ENCODE peak calls at places on chromosomes 12 and 14, in six cellular contexts. One of them, this sample, is unnamed.

GRCh38 chr14:95206534-95206933 is 49.2 kb upstream of the DICER1 start:
- DNase-seq in A549: no peak
- DNase-seq in IMR-90: no peak
- DNase-seq in body of pancreas: no peak
- DNase-seq in testis: no peak
- DNase-seq in esophagus muscularis mucosa: no peak
- DNase-seq in this sample: no peak

GRCh38 chr12:22787557-22787956 is 162.6 kb downstream of the ETNK1 start:
- DNase-seq in A549: no peak
- DNase-seq in IMR-90: peak; percentile 2
- DNase-seq in body of pancreas: no peak
- DNase-seq in testis: no peak
- DNase-seq in esophagus muscularis mucosa: no peak
- DNase-seq in this sample: no peak

GRCh38 chr14:101335061-101335661 is 226.1 kb upstream of the DIO3 start:
- DNase-seq in A549: no peak
- DNase-seq in IMR-90: no peak
- DNase-seq in body of pancreas: peak; percentile 17
- DNase-seq in testis: peak; percentile 67
- DNase-seq in esophagus muscularis mucosa: peak; percentile 91
- DNase-seq in this sample: no peak

GRCh38 chr14:99437706-99438105 is 43.0 kb downstream of the SETD3 start:
- DNase-seq in A549: no peak
- DNase-seq in IMR-90: no peak
- DNase-seq in body of pancreas: no peak
- DNase-seq in testis: no peak
- DNase-seq in esophagus muscularis mucosa: no peak
- DNase-seq in this sample: no peak

GRCh38 chr12:100789146-100789545 is 5.4 kb upstream of the ANO4 start:
- DNase-seq in A549: no peak
- DNase-seq in IMR-90: peak; percentile 67
- DNase-seq in body of pancreas: no peak
- DNase-seq in testis: no peak
- DNase-seq in esophagus muscularis mucosa: no peak
- DNase-seq in this sample: no peak

GRCh38 chr12:113808095-113808951 is 157.8 kb downstream of the RBM19 start:
- DNase-seq in A549: no peak
- DNase-seq in IMR-90: peak; percentile 22
- DNase-seq in body of pancreas: no peak
- DNase-seq in testis: no peak
- DNase-seq in esophagus muscularis mucosa: no peak
- DNase-seq in this sample: no peak

GRCh38 chr12:116863275-116863767 is 17.9 kb downstream of the HRK start:
- DNase-seq in A549: no peak
- DNase-seq in IMR-90: peak; percentile 75
- DNase-seq in body of pancreas: no peak
- DNase-seq in testis: peak; percentile 42
- DNase-seq in esophagus muscularis mucosa: no peak
- DNase-seq in this sample: peak; percentile 35

GRCh38 chr12:24746021-24746671 is 202.8 kb downstream of the BCAT1 start:
- DNase-seq in A549: no peak
- DNase-seq in IMR-90: no peak
- DNase-seq in body of pancreas: no peak
- DNase-seq in testis: no peak
- DNase-seq in esophagus muscularis mucosa: no peak
- DNase-seq in this sample: no peak

GRCh38 chr12:87930033-87930432 is 99.2 kb downstream of the C12orf50 start:
- DNase-seq in A549: no peak
- DNase-seq in IMR-90: peak; percentile 92
- DNase-seq in body of pancreas: no peak
- DNase-seq in testis: no peak
- DNase-seq in esophagus muscularis mucosa: no peak
- DNase-seq in this sample: no peak

GRCh38 chr14:55051426-55052258 is at the start of gene MAPK1IP1L:
- DNase-seq in A549: peak; percentile 90
- DNase-seq in IMR-90: peak; percentile 88
- DNase-seq in body of pancreas: peak; percentile 88
- DNase-seq in testis: peak; percentile 89
- DNase-seq in esophagus muscularis mucosa: peak; percentile 96
- DNase-seq in this sample: peak; percentile 96
- TF ChIP-seq POLR2A in A549: peak; percentile 92
- TF ChIP-seq POLR2A in IMR-90: peak; percentile 98
- TF ChIP-seq POLR2A in body of pancreas: peak; percentile 99
- TF ChIP-seq POLR2A in testis: peak; percentile 85
- TF ChIP-seq POLR2A in esophagus muscularis mucosa: peak; percentile 98
- TF ChIP-seq POLR2A in this sample: peak; percentile 100

DNA sequence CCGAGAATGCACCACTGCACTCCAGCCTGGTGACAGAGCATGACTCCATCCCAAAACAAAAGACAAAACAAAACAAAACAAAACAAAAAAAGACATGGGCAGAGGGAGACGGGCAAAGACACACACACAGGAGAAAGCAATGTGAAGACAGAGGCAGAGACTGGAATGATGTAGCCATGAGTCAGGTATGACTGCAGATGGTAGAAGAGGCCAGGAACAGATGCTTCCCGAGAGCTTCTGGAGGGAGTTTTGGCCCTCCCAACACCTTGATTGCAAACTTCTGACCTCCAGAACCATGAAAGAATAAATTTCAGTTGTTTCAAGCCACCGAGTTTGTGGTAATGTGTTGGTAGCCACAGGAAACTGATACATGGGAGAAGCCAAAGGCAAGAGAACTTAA is 27.1 kb downstream of the VWF start:
- DNase-seq in A549: no peak
- DNase-seq in IMR-90: peak; percentile 87
- DNase-seq in body of pancreas: no peak
- DNase-seq in testis: no peak
- DNase-seq in esophagus muscularis mucosa: no peak
- DNase-seq in this sample: no peak
- TF ChIP-seq POLR2A in A549: no peak
- TF ChIP-seq POLR2A in IMR-90: no peak
- TF ChIP-seq POLR2A in body of pancreas: no peak
- TF ChIP-seq POLR2A in testis: no peak
- TF ChIP-seq POLR2A in esophagus muscularis mucosa: no peak
- TF ChIP-seq POLR2A in this sample: no peak

GRCh38 chr12:128794661-128795529 is 28.9 kb downstream of the SLC15A4 start:
- DNase-seq in A549: no peak
- DNase-seq in IMR-90: no peak
- DNase-seq in body of pancreas: no peak
- DNase-seq in testis: no peak
- DNase-seq in esophagus muscularis mucosa: no peak
- DNase-seq in this sample: no peak
- TF ChIP-seq POLR2A in A549: no peak
- TF ChIP-seq POLR2A in IMR-90: no peak
- TF ChIP-seq POLR2A in body of pancreas: no peak
- TF ChIP-seq POLR2A in testis: no peak
- TF ChIP-seq POLR2A in esophagus muscularis mucosa: no peak
- TF ChIP-seq POLR2A in this sample: no peak

GRCh38 chr12:51923506-51924365 is 16.4 kb downstream of the ACVRL1 start:
- DNase-seq in A549: peak; percentile 49
- DNase-seq in IMR-90: no peak
- DNase-seq in body of pancreas: peak; percentile 39
- DNase-seq in testis: peak; percentile 53
- DNase-seq in esophagus muscularis mucosa: no peak
- DNase-seq in this sample: peak; percentile 65
- TF ChIP-seq POLR2A in A549: no peak
- TF ChIP-seq POLR2A in IMR-90: no peak
- TF ChIP-seq POLR2A in body of pancreas: no peak
- TF ChIP-seq POLR2A in testis: no peak
- TF ChIP-seq POLR2A in esophagus muscularis mucosa: no peak
- TF ChIP-seq POLR2A in this sample: no peak

GRCh38 chr12:76346798-76347420 is 1.3 kb downstream of the BBS10 start:
- DNase-seq in A549: no peak
- DNase-seq in IMR-90: peak; percentile 79
- DNase-seq in body of pancreas: peak; percentile 30
- DNase-seq in testis: peak; percentile 65
- DNase-seq in esophagus muscularis mucosa: no peak
- DNase-seq in this sample: peak; percentile 58

GRCh38 chr12:76345569-76345968 is 2.6 kb downstream of the BBS10 start:
- DNase-seq in A549: no peak
- DNase-seq in IMR-90: no peak
- DNase-seq in body of pancreas: no peak
- DNase-seq in testis: no peak
- DNase-seq in esophagus muscularis mucosa: no peak
- DNase-seq in this sample: no peak

GRCh38 chr12:76346236-76346635 is 2.0 kb downstream of the BBS10 start:
- DNase-seq in A549: no peak
- DNase-seq in IMR-90: peak; percentile 68
- DNase-seq in body of pancreas: no peak
- DNase-seq in testis: no peak
- DNase-seq in esophagus muscularis mucosa: no peak
- DNase-seq in this sample: no peak

DNA sequence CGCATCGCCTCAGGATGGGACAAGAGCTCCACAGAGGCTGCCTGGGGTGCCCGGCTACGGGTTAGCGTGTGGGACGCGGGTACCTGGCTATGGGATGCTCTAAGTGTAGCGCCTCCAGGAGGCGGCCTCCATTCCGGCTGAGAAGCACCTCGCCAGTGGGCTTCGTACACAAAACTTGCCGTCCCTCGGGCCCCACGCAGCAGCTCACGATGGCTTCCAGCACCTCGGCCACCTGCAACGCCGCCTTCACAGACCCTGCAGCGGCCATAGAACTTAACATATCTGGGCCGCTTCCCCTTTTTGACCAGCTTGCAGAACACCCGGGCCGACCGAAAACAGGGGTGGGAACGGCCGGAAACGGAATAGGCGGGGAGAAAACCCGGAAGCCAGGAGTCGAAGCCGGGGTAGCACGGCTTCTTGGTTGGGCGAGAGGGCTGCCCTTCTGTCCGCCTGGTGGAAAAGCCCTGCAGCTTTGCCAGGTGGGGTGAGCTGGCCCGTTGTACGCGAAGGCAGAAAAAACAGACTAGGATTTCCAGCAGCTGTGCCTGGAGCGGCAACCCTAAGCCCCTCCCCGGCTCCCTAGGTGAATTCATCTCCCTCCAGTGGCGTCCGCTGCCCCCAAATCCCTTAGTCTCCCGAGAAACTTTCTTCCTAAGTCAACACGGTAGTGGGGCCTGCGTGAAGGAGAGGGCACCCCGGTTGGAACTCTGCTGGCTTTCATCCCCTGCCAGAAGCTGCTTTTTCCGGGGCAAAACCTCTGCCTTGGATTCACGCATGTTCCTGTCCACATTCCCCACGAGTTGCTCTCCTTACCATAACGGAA is at the start of gene BBS10:
- DNase-seq in A549: peak; percentile 86
- DNase-seq in IMR-90: peak; percentile 91
- DNase-seq in body of pancreas: peak; percentile 93
- DNase-seq in testis: peak; percentile 94
- DNase-seq in esophagus muscularis mucosa: peak; percentile 97
- DNase-seq in this sample: peak; percentile 92
- TF ChIP-seq POLR2A in A549: peak; percentile 87
- TF ChIP-seq POLR2A in IMR-90: no peak
- TF ChIP-seq POLR2A in body of pancreas: peak; percentile 68
- TF ChIP-seq POLR2A in testis: no peak
- TF ChIP-seq POLR2A in esophagus muscularis mucosa: no peak
- TF ChIP-seq POLR2A in this sample: peak; percentile 86

GRCh38 chr12:118011377-118011776 is 5.1 kb upstream of the RFC5 start:
- DNase-seq in A549: no peak
- DNase-seq in IMR-90: no peak
- DNase-seq in body of pancreas: no peak
- DNase-seq in testis: no peak
- DNase-seq in esophagus muscularis mucosa: no peak
- DNase-seq in this sample: no peak
- TF ChIP-seq POLR2A in A549: no peak
- TF ChIP-seq POLR2A in IMR-90: no peak
- TF ChIP-seq POLR2A in body of pancreas: no peak
- TF ChIP-seq POLR2A in testis: no peak
- TF ChIP-seq POLR2A in esophagus muscularis mucosa: no peak
- TF ChIP-seq POLR2A in this sample: no peak

This sample was measured in erythroblast.